ENCODE peak calls at places on chromosomes 2 and 18, in seven cellular contexts. One of them, this sample, is unnamed.

GRCh38 chr2:45248214-45248613 is 239.0 kb upstream of the SIX2 start:
- DNase-seq in thoracic aorta: no peak
- DNase-seq in left ventricle myocardium inferior: no peak
- DNase-seq in IMR-90: peak; percentile 76
- DNase-seq in neuronal stem cell: no peak
- DNase-seq in cardiac muscle cell: no peak
- DNase-seq in heart right ventricle: no peak
- DNase-seq in this sample: no peak

GRCh38 chr2:8543412-8544167 is 138.3 kb upstream of the ID2 start:
- DNase-seq in thoracic aorta: peak; percentile 47
- DNase-seq in left ventricle myocardium inferior: peak; percentile 55
- DNase-seq in IMR-90: peak; percentile 90
- DNase-seq in neuronal stem cell: no peak
- DNase-seq in cardiac muscle cell: no peak
- DNase-seq in heart right ventricle: peak; percentile 60
- DNase-seq in this sample: peak; percentile 30

GRCh38 chr2:21251216-21251971 is 127.6 kb downstream of the TDRD15 start:
- DNase-seq in thoracic aorta: no peak
- DNase-seq in left ventricle myocardium inferior: no peak
- DNase-seq in IMR-90: no peak
- DNase-seq in neuronal stem cell: no peak
- DNase-seq in cardiac muscle cell: no peak
- DNase-seq in heart right ventricle: no peak
- DNase-seq in this sample: no peak

GRCh38 chr2:235595420-235596010 is 101.7 kb downstream of the AGAP1 start:
- DNase-seq in thoracic aorta: no peak
- DNase-seq in left ventricle myocardium inferior: peak; percentile 73
- DNase-seq in IMR-90: peak; percentile 77
- DNase-seq in neuronal stem cell: peak; percentile 62
- DNase-seq in cardiac muscle cell: peak; percentile 73
- DNase-seq in heart right ventricle: peak; percentile 73
- DNase-seq in this sample: peak; percentile 25

GRCh38 chr2:197576631-197577030 is 60.8 kb downstream of the MOB4 start:
- DNase-seq in thoracic aorta: no peak
- DNase-seq in left ventricle myocardium inferior: no peak
- DNase-seq in IMR-90: peak; percentile 40
- DNase-seq in neuronal stem cell: no peak
- DNase-seq in cardiac muscle cell: no peak
- DNase-seq in heart right ventricle: peak; percentile 17
- DNase-seq in this sample: no peak

GRCh38 chr2:239386872-239387445 is 13.9 kb downstream of the HDAC4 start:
- DNase-seq in thoracic aorta: no peak
- DNase-seq in left ventricle myocardium inferior: no peak
- DNase-seq in IMR-90: no peak
- DNase-seq in neuronal stem cell: no peak
- DNase-seq in cardiac muscle cell: no peak
- DNase-seq in heart right ventricle: no peak
- DNase-seq in this sample: no peak

GRCh38 chr2:54595999-54596903 is 127.2 kb upstream of the EML6 start:
- DNase-seq in thoracic aorta: no peak
- DNase-seq in left ventricle myocardium inferior: peak; percentile 60
- DNase-seq in IMR-90: no peak
- DNase-seq in neuronal stem cell: no peak
- DNase-seq in cardiac muscle cell: no peak
- DNase-seq in heart right ventricle: peak; percentile 73
- DNase-seq in this sample: no peak

GRCh38 chr18:183769-184168 is 25.4 kb downstream of the USP14 start:
- DNase-seq in thoracic aorta: no peak
- DNase-seq in left ventricle myocardium inferior: no peak
- DNase-seq in IMR-90: no peak
- DNase-seq in neuronal stem cell: no peak
- DNase-seq in cardiac muscle cell: peak; percentile 5
- DNase-seq in heart right ventricle: no peak
- DNase-seq in this sample: no peak

GRCh38 chr2:200615247-200615646 is 29.4 kb downstream of the AOX1 start:
- DNase-seq in thoracic aorta: no peak
- DNase-seq in left ventricle myocardium inferior: no peak
- DNase-seq in IMR-90: peak; percentile 78
- DNase-seq in neuronal stem cell: no peak
- DNase-seq in cardiac muscle cell: no peak
- DNase-seq in heart right ventricle: no peak
- DNase-seq in this sample: no peak

GRCh38 chr2:23420840-23421476 is 36.0 kb downstream of the KLHL29 start:
- DNase-seq in thoracic aorta: no peak
- DNase-seq in left ventricle myocardium inferior: no peak
- DNase-seq in IMR-90: no peak
- DNase-seq in neuronal stem cell: no peak
- DNase-seq in cardiac muscle cell: no peak
- DNase-seq in heart right ventricle: no peak
- DNase-seq in this sample: no peak

GRCh38 chr18:65704051-65704450 is 46.8 kb upstream of the CDH7 start:
- DNase-seq in thoracic aorta: no peak
- DNase-seq in left ventricle myocardium inferior: no peak
- DNase-seq in IMR-90: no peak
- DNase-seq in neuronal stem cell: no peak
- DNase-seq in cardiac muscle cell: no peak
- DNase-seq in heart right ventricle: no peak
- DNase-seq in this sample: no peak

GRCh38 chr2:68766378-68766845 is 31.8 kb downstream of the ARHGAP25 start:
- DNase-seq in thoracic aorta: no peak
- DNase-seq in left ventricle myocardium inferior: peak; percentile 27
- DNase-seq in IMR-90: peak; percentile 73
- DNase-seq in neuronal stem cell: no peak
- DNase-seq in cardiac muscle cell: peak; percentile 30
- DNase-seq in heart right ventricle: no peak
- DNase-seq in this sample: peak; percentile 37
- H3K4me1 ChIP-seq in thoracic aorta: peaks cover 21% of the 10 kb centered on the region
- H3K4me1 ChIP-seq in left ventricle myocardium inferior: peaks cover 46% of the 10 kb centered on the region
- H3K4me1 ChIP-seq in IMR-90: peaks cover 37% of the 10 kb centered on the region
- H3K4me1 ChIP-seq in neuronal stem cell: no peaks in the 10 kb centered on the region
- H3K4me1 ChIP-seq in cardiac muscle cell: peaks cover 50% of the 10 kb centered on the region
- H3K4me1 ChIP-seq in heart right ventricle: peaks cover 31% of the 10 kb centered on the region
- H3K4me1 ChIP-seq in this sample: peaks cover 98% of the 10 kb centered on the region

GRCh38 chr2:60469918-60470317 is 83.5 kb downstream of the BCL11A start:
- DNase-seq in thoracic aorta: no peak
- DNase-seq in left ventricle myocardium inferior: no peak
- DNase-seq in IMR-90: no peak
- DNase-seq in neuronal stem cell: no peak
- DNase-seq in cardiac muscle cell: no peak
- DNase-seq in heart right ventricle: no peak
- DNase-seq in this sample: no peak
- H3K4me1 ChIP-seq in thoracic aorta: no peaks in the 10 kb centered on the region
- H3K4me1 ChIP-seq in left ventricle myocardium inferior: peaks cover 53% of the 10 kb centered on the region
- H3K4me1 ChIP-seq in IMR-90: no peaks in the 10 kb centered on the region
- H3K4me1 ChIP-seq in neuronal stem cell: no peaks in the 10 kb centered on the region
- H3K4me1 ChIP-seq in cardiac muscle cell: peaks cover 11% of the 10 kb centered on the region
- H3K4me1 ChIP-seq in heart right ventricle: peaks cover 14% of the 10 kb centered on the region
- H3K4me1 ChIP-seq in this sample: no peaks in the 10 kb centered on the region

GRCh38 chr2:160353813-160354212 is 139.8 kb downstream of the RBMS1 start:
- DNase-seq in thoracic aorta: no peak
- DNase-seq in left ventricle myocardium inferior: no peak
- DNase-seq in IMR-90: no peak
- DNase-seq in neuronal stem cell: no peak
- DNase-seq in cardiac muscle cell: no peak
- DNase-seq in heart right ventricle: no peak
- DNase-seq in this sample: no peak
- H3K4me1 ChIP-seq in thoracic aorta: peaks cover 18% of the 10 kb centered on the region
- H3K4me1 ChIP-seq in left ventricle myocardium inferior: peaks cover 94% of the 10 kb centered on the region
- H3K4me1 ChIP-seq in IMR-90: peaks cover 25% of the 10 kb centered on the region
- H3K4me1 ChIP-seq in neuronal stem cell: no peaks in the 10 kb centered on the region
- H3K4me1 ChIP-seq in cardiac muscle cell: peaks cover 31% of the 10 kb centered on the region
- H3K4me1 ChIP-seq in heart right ventricle: peaks cover 40% of the 10 kb centered on the region
- H3K4me1 ChIP-seq in this sample: peaks cover 16% of the 10 kb centered on the region

GRCh38 chr2:178811045-178811444 is 3.8 kb upstream of the TTN start:
- DNase-seq in thoracic aorta: no peak
- DNase-seq in left ventricle myocardium inferior: no peak
- DNase-seq in IMR-90: no peak
- DNase-seq in neuronal stem cell: no peak
- DNase-seq in cardiac muscle cell: no peak
- DNase-seq in heart right ventricle: no peak
- DNase-seq in this sample: no peak
- H3K4me1 ChIP-seq in thoracic aorta: peaks cover 4% of the 10 kb centered on the region
- H3K4me1 ChIP-seq in left ventricle myocardium inferior: peaks cover 6% of the 10 kb centered on the region
- H3K4me1 ChIP-seq in IMR-90: no peaks in the 10 kb centered on the region
- H3K4me1 ChIP-seq in neuronal stem cell: no peaks in the 10 kb centered on the region
- H3K4me1 ChIP-seq in cardiac muscle cell: peaks cover 31% of the 10 kb centered on the region
- H3K4me1 ChIP-seq in heart right ventricle: no peaks in the 10 kb centered on the region
- H3K4me1 ChIP-seq in this sample: no peaks in the 10 kb centered on the region

GRCh38 chr2:85772841-85773491 is 19.2 kb downstream of the ATOH8 start:
- DNase-seq in thoracic aorta: no peak
- DNase-seq in left ventricle myocardium inferior: peak; percentile 63
- DNase-seq in IMR-90: no peak
- DNase-seq in neuronal stem cell: no peak
- DNase-seq in cardiac muscle cell: no peak
- DNase-seq in heart right ventricle: peak; percentile 64
- DNase-seq in this sample: no peak
- H3K4me1 ChIP-seq in thoracic aorta: peaks cover 64% of the 10 kb centered on the region
- H3K4me1 ChIP-seq in left ventricle myocardium inferior: peaks cover 97% of the 10 kb centered on the region
- H3K4me1 ChIP-seq in IMR-90: peaks cover 46% of the 10 kb centered on the region
- H3K4me1 ChIP-seq in neuronal stem cell: peaks cover 2% of the 10 kb centered on the region
- H3K4me1 ChIP-seq in cardiac muscle cell: peaks cover 62% of the 10 kb centered on the region
- H3K4me1 ChIP-seq in heart right ventricle: peaks cover 92% of the 10 kb centered on the region
- H3K4me1 ChIP-seq in this sample: no peaks in the 10 kb centered on the region

GRCh38 chr2:48250943-48251342 is 279.0 kb upstream of the STON1 start:
- DNase-seq in thoracic aorta: no peak
- DNase-seq in left ventricle myocardium inferior: no peak
- DNase-seq in IMR-90: peak; percentile 19
- DNase-seq in neuronal stem cell: no peak
- DNase-seq in cardiac muscle cell: no peak
- DNase-seq in heart right ventricle: no peak
- DNase-seq in this sample: no peak

GRCh38 chr2:48254839-48255238 is 275.1 kb upstream of the STON1 start:
- DNase-seq in thoracic aorta: no peak
- DNase-seq in left ventricle myocardium inferior: no peak
- DNase-seq in IMR-90: no peak
- DNase-seq in neuronal stem cell: no peak
- DNase-seq in cardiac muscle cell: no peak
- DNase-seq in heart right ventricle: no peak
- DNase-seq in this sample: no peak

GRCh38 chr2:48250474-48250844 is 279.5 kb upstream of the STON1 start:
- DNase-seq in thoracic aorta: no peak
- DNase-seq in left ventricle myocardium inferior: no peak
- DNase-seq in IMR-90: no peak
- DNase-seq in neuronal stem cell: no peak
- DNase-seq in cardiac muscle cell: no peak
- DNase-seq in heart right ventricle: no peak
- DNase-seq in this sample: no peak

GRCh38 chr2:48251437-48252148 is 278.4 kb upstream of the STON1 start:
- DNase-seq in thoracic aorta: no peak
- DNase-seq in left ventricle myocardium inferior: no peak
- DNase-seq in IMR-90: no peak
- DNase-seq in neuronal stem cell: no peak
- DNase-seq in cardiac muscle cell: no peak
- DNase-seq in heart right ventricle: no peak
- DNase-seq in this sample: no peak

GRCh38 chr2:48253301-48253700 is 276.7 kb upstream of the STON1 start:
- DNase-seq in thoracic aorta: no peak
- DNase-seq in left ventricle myocardium inferior: no peak
- DNase-seq in IMR-90: no peak
- DNase-seq in neuronal stem cell: no peak
- DNase-seq in cardiac muscle cell: no peak
- DNase-seq in heart right ventricle: no peak
- DNase-seq in this sample: no peak
- H3K4me1 ChIP-seq in thoracic aorta: peaks cover 19% of the 10 kb centered on the region
- H3K4me1 ChIP-seq in left ventricle myocardium inferior: peaks cover 32% of the 10 kb centered on the region
- H3K4me1 ChIP-seq in IMR-90: peaks cover 8% of the 10 kb centered on the region
- H3K4me1 ChIP-seq in neuronal stem cell: peaks cover 5% of the 10 kb centered on the region
- H3K4me1 ChIP-seq in cardiac muscle cell: peaks cover 7% of the 10 kb centered on the region
- H3K4me1 ChIP-seq in heart right ventricle: peaks cover 18% of the 10 kb centered on the region
- H3K4me1 ChIP-seq in this sample: no peaks in the 10 kb centered on the region

DNA sequence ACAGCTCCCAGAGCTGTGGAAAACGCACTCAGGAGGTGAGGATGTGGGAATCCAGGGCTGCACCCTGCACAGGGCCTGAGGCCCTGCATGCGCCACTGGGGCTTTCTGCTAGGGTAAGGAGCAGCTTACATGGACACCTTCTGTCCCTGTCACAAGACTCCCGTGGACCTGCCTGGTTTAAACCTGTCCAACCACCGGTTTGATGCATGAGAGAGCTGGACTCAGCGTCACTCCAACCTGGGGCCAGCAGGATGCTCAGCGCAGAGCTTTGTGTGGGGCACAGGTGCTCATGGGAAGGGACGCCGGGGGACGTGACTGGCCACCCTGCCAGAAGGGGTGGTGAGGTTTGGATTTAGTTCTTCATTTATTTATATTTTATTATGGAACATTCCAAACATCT is 24.2 kb downstream of the SNORC start:
- DNase-seq in thoracic aorta: no peak
- DNase-seq in left ventricle myocardium inferior: peak; percentile 8
- DNase-seq in IMR-90: no peak
- DNase-seq in neuronal stem cell: no peak
- DNase-seq in cardiac muscle cell: no peak
- DNase-seq in heart right ventricle: no peak
- DNase-seq in this sample: no peak
- H3K4me1 ChIP-seq in thoracic aorta: no peaks in the 10 kb centered on the region
- H3K4me1 ChIP-seq in left ventricle myocardium inferior: peaks cover 7% of the 10 kb centered on the region
- H3K4me1 ChIP-seq in IMR-90: peaks cover 1% of the 10 kb centered on the region
- H3K4me1 ChIP-seq in neuronal stem cell: peaks cover 6% of the 10 kb centered on the region
- H3K4me1 ChIP-seq in cardiac muscle cell: no peaks in the 10 kb centered on the region
- H3K4me1 ChIP-seq in heart right ventricle: peaks cover 6% of the 10 kb centered on the region
- H3K4me1 ChIP-seq in this sample: no peaks in the 10 kb centered on the region

This sample was measured in CD8-positive, alpha-beta T cell.